ENCODE peak calls at places on chromosomes 11 and 22, in ten cellular contexts. One of them, this sample, is unnamed. For H3K4me1, the result is how much of the 10 kb centered on the place peaks cover.

GRCh38 chr11:112961751-112962747 is 829 bp downstream of the NCAM1 start:
- DNase-seq in kidney: peak
- DNase-seq in uterus: peak
- DNase-seq in esophagus squamous epithelium: no peak
- DNase-seq in transverse colon: peak
- DNase-seq in suprapubic skin: no peak
- DNase-seq in IMR-90: no peak
- DNase-seq in lower lobe of right lung: peak
- DNase-seq in A549: no peak
- DNase-seq in tibial artery: no peak
- DNase-seq in this sample: peak

GRCh38 chr11:133978816-133979215 is 22.0 kb upstream of the IGSF9B start:
- DNase-seq in kidney: no peak
- DNase-seq in uterus: no peak
- DNase-seq in esophagus squamous epithelium: no peak
- DNase-seq in transverse colon: no peak
- DNase-seq in suprapubic skin: no peak
- DNase-seq in IMR-90: peak
- DNase-seq in lower lobe of right lung: no peak
- DNase-seq in A549: no peak
- DNase-seq in tibial artery: no peak
- DNase-seq in this sample: no peak

GRCh38 chr11:44989831-44990566 is 39.3 kb upstream of the TP53I11 start:
- DNase-seq in kidney: no peak
- DNase-seq in uterus: peak
- DNase-seq in esophagus squamous epithelium: no peak
- DNase-seq in transverse colon: no peak
- DNase-seq in suprapubic skin: peak
- DNase-seq in IMR-90: no peak
- DNase-seq in lower lobe of right lung: no peak
- DNase-seq in A549: no peak
- DNase-seq in tibial artery: no peak
- DNase-seq in this sample: peak

GRCh38 chr22:29308148-29308790 is 1.8 kb downstream of the GAS2L1 start:
- DNase-seq in kidney: peak
- DNase-seq in uterus: no peak
- DNase-seq in esophagus squamous epithelium: no peak
- DNase-seq in transverse colon: no peak
- DNase-seq in suprapubic skin: no peak
- DNase-seq in IMR-90: no peak
- DNase-seq in lower lobe of right lung: no peak
- DNase-seq in A549: no peak
- DNase-seq in tibial artery: peak
- DNase-seq in this sample: no peak

GRCh38 chr11:108278546-108278945 is 55.7 kb downstream of the ATM start:
- DNase-seq in kidney: no peak
- DNase-seq in uterus: no peak
- DNase-seq in esophagus squamous epithelium: no peak
- DNase-seq in transverse colon: no peak
- DNase-seq in suprapubic skin: no peak
- DNase-seq in IMR-90: peak
- DNase-seq in lower lobe of right lung: no peak
- DNase-seq in A549: no peak
- DNase-seq in tibial artery: peak
- DNase-seq in this sample: no peak

GRCh38 chr11:70364745-70365535 is 33.4 kb upstream of the CTTN start:
- DNase-seq in kidney: no peak
- DNase-seq in uterus: no peak
- DNase-seq in esophagus squamous epithelium: no peak
- DNase-seq in transverse colon: no peak
- DNase-seq in suprapubic skin: no peak
- DNase-seq in IMR-90: no peak
- DNase-seq in lower lobe of right lung: no peak
- DNase-seq in A549: no peak
- DNase-seq in tibial artery: no peak
- DNase-seq in this sample: no peak

GRCh38 chr22:28514314-28514713 is 165.3 kb downstream of the TTC28 start:
- DNase-seq in kidney: no peak
- DNase-seq in uterus: no peak
- DNase-seq in esophagus squamous epithelium: no peak
- DNase-seq in transverse colon: no peak
- DNase-seq in suprapubic skin: no peak
- DNase-seq in IMR-90: no peak
- DNase-seq in lower lobe of right lung: no peak
- DNase-seq in A549: no peak
- DNase-seq in tibial artery: no peak
- DNase-seq in this sample: no peak

GRCh38 chr11:40293655-40294342 is 1165.7 kb downstream of the LRRC4C start:
- DNase-seq in kidney: peak
- DNase-seq in uterus: peak
- DNase-seq in esophagus squamous epithelium: no peak
- DNase-seq in transverse colon: peak
- DNase-seq in suprapubic skin: peak
- DNase-seq in IMR-90: peak
- DNase-seq in lower lobe of right lung: peak
- DNase-seq in A549: peak
- DNase-seq in tibial artery: peak
- DNase-seq in this sample: peak

GRCh38 chr22:44597616-44598015 is 99.6 kb upstream of the RTL6 start:
- DNase-seq in kidney: no peak
- DNase-seq in uterus: no peak
- DNase-seq in esophagus squamous epithelium: no peak
- DNase-seq in transverse colon: no peak
- DNase-seq in suprapubic skin: no peak
- DNase-seq in IMR-90: peak
- DNase-seq in lower lobe of right lung: no peak
- DNase-seq in A549: no peak
- DNase-seq in tibial artery: no peak
- DNase-seq in this sample: no peak

GRCh38 chr11:102121329-102121728 is 11.1 kb downstream of the YAP1 start:
- DNase-seq in kidney: no peak
- DNase-seq in uterus: no peak
- DNase-seq in esophagus squamous epithelium: no peak
- DNase-seq in transverse colon: no peak
- DNase-seq in suprapubic skin: no peak
- DNase-seq in IMR-90: peak
- DNase-seq in lower lobe of right lung: no peak
- DNase-seq in A549: no peak
- DNase-seq in tibial artery: no peak
- DNase-seq in this sample: no peak

GRCh38 chr11:102118937-102119336 is 8.7 kb downstream of the YAP1 start:
- DNase-seq in kidney: no peak
- DNase-seq in uterus: no peak
- DNase-seq in esophagus squamous epithelium: no peak
- DNase-seq in transverse colon: no peak
- DNase-seq in suprapubic skin: no peak
- DNase-seq in IMR-90: no peak
- DNase-seq in lower lobe of right lung: no peak
- DNase-seq in A549: no peak
- DNase-seq in tibial artery: no peak
- DNase-seq in this sample: no peak

GRCh38 chr11:102120006-102120405 is 9.8 kb downstream of the YAP1 start:
- DNase-seq in kidney: no peak
- DNase-seq in uterus: no peak
- DNase-seq in esophagus squamous epithelium: no peak
- DNase-seq in transverse colon: no peak
- DNase-seq in suprapubic skin: no peak
- DNase-seq in IMR-90: peak
- DNase-seq in lower lobe of right lung: no peak
- DNase-seq in A549: peak
- DNase-seq in tibial artery: no peak
- DNase-seq in this sample: no peak

GRCh38 chr11:102117472-102118113 is 7.3 kb downstream of the YAP1 start:
- DNase-seq in kidney: no peak
- DNase-seq in uterus: no peak
- DNase-seq in esophagus squamous epithelium: no peak
- DNase-seq in transverse colon: no peak
- DNase-seq in suprapubic skin: no peak
- DNase-seq in IMR-90: peak
- DNase-seq in lower lobe of right lung: no peak
- DNase-seq in A549: no peak
- DNase-seq in tibial artery: no peak
- DNase-seq in this sample: no peak

DNA sequence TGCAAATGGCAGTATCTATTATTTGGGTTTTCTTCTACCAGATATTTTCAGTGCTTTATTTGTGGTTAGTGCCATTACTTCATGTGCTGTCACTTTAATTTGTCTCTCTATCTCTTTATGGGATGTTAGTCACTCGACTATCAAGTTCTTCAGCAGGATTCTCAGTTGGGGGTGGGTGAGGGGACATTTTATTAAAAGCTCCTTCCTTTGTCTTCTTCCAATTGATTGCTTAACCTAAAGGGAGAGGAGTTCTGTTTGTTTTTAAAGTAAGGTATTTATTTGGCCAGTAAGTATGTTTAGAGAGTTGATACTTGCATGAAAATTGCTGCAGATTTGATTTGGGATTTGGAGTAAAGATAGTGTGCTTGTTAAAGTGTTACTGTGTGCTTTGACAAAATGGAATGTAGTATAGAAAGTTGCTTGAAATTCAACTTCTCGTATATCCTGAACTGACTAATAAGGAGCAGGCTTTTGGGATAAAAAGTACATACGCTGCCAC is 10.2 kb downstream of the YAP1 start:
- DNase-seq in kidney: no peak
- DNase-seq in uterus: no peak
- DNase-seq in esophagus squamous epithelium: no peak
- DNase-seq in transverse colon: no peak
- DNase-seq in suprapubic skin: no peak
- DNase-seq in IMR-90: peak
- DNase-seq in lower lobe of right lung: no peak
- DNase-seq in A549: peak
- DNase-seq in tibial artery: no peak
- DNase-seq in this sample: no peak
- TF ChIP-seq CTCF in kidney: no peak
- TF ChIP-seq CTCF in uterus: no peak
- TF ChIP-seq CTCF in esophagus squamous epithelium: no peak
- TF ChIP-seq CTCF in transverse colon: no peak
- TF ChIP-seq CTCF in suprapubic skin: no peak
- TF ChIP-seq CTCF in IMR-90: no peak
- TF ChIP-seq CTCF in lower lobe of right lung: no peak
- TF ChIP-seq CTCF in A549: no peak
- TF ChIP-seq CTCF in tibial artery: no peak
- TF ChIP-seq CTCF in this sample: no peak

DNA sequence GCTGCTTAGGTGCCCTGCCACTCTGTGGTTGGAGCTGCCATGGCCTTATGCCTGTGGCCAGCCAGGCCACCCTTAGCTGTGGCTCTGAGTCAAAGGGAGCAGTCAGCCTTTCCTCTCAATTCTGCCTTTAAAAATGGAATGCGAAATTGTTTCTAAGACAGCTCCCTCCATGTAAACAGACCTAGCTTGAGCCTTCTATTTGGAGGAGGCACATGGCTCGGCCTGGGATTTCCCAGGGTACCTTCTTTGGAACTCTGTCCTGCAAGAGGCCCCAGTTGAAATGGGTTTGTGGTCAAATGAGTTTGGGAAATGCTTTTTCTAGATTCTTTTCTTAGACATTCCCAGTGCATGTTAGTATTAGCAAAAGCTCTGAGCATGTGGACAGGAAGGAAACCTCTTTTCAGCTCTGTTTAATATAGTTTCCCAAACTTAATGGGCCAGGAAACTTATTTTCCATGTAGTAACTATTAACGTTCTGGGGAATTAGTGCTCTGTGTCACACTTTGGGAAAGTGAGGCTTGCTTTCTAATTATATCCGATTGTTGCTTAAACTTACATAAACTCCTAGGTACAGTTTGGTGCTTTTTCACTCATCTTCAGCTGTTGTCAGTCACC is 7.8 kb downstream of the PHOX2A start:
- DNase-seq in kidney: no peak
- DNase-seq in uterus: no peak
- DNase-seq in esophagus squamous epithelium: no peak
- DNase-seq in transverse colon: no peak
- DNase-seq in suprapubic skin: no peak
- DNase-seq in IMR-90: peak
- DNase-seq in lower lobe of right lung: no peak
- DNase-seq in A549: no peak
- DNase-seq in tibial artery: no peak
- DNase-seq in this sample: no peak
- H3K4me1 ChIP-seq in kidney: under half
- H3K4me1 ChIP-seq in uterus: under half
- H3K4me1 ChIP-seq in esophagus squamous epithelium: under half
- H3K4me1 ChIP-seq in transverse colon: under half
- H3K4me1 ChIP-seq in suprapubic skin: under half
- H3K4me1 ChIP-seq in IMR-90: under half
- H3K4me1 ChIP-seq in lower lobe of right lung: under half
- H3K4me1 ChIP-seq in A549: under half
- H3K4me1 ChIP-seq in tibial artery: under half
- H3K4me1 ChIP-seq in this sample: half or more

GRCh38 chr22:48649031-48649430 is 1178.6 kb downstream of the BRD1 start:
- DNase-seq in kidney: no peak
- DNase-seq in uterus: no peak
- DNase-seq in esophagus squamous epithelium: no peak
- DNase-seq in transverse colon: no peak
- DNase-seq in suprapubic skin: no peak
- DNase-seq in IMR-90: no peak
- DNase-seq in lower lobe of right lung: no peak
- DNase-seq in A549: no peak
- DNase-seq in tibial artery: no peak
- DNase-seq in this sample: peak
- TF ChIP-seq CTCF in kidney: no peak
- TF ChIP-seq CTCF in uterus: no peak
- TF ChIP-seq CTCF in esophagus squamous epithelium: no peak
- TF ChIP-seq CTCF in transverse colon: no peak
- TF ChIP-seq CTCF in suprapubic skin: no peak
- TF ChIP-seq CTCF in IMR-90: no peak
- TF ChIP-seq CTCF in lower lobe of right lung: no peak
- TF ChIP-seq CTCF in A549: no peak
- TF ChIP-seq CTCF in tibial artery: no peak
- TF ChIP-seq CTCF in this sample: no peak

GRCh38 chr11:12675951-12676711 is 1.9 kb downstream of the TEAD1 start:
- DNase-seq in kidney: no peak
- DNase-seq in uterus: no peak
- DNase-seq in esophagus squamous epithelium: no peak
- DNase-seq in transverse colon: no peak
- DNase-seq in suprapubic skin: no peak
- DNase-seq in IMR-90: peak
- DNase-seq in lower lobe of right lung: no peak
- DNase-seq in A549: no peak
- DNase-seq in tibial artery: no peak
- DNase-seq in this sample: no peak

GRCh38 chr11:12674936-12675696 is 895 bp downstream of the TEAD1 start:
- DNase-seq in kidney: peak
- DNase-seq in uterus: peak
- DNase-seq in esophagus squamous epithelium: no peak
- DNase-seq in transverse colon: no peak
- DNase-seq in suprapubic skin: peak
- DNase-seq in IMR-90: no peak
- DNase-seq in lower lobe of right lung: peak
- DNase-seq in A549: no peak
- DNase-seq in tibial artery: peak
- DNase-seq in this sample: peak

GRCh38 chr11:12673601-12673923 is 659 bp upstream of the TEAD1 start:
- DNase-seq in kidney: no peak
- DNase-seq in uterus: no peak
- DNase-seq in esophagus squamous epithelium: no peak
- DNase-seq in transverse colon: no peak
- DNase-seq in suprapubic skin: no peak
- DNase-seq in IMR-90: no peak
- DNase-seq in lower lobe of right lung: no peak
- DNase-seq in A549: no peak
- DNase-seq in tibial artery: no peak
- DNase-seq in this sample: no peak

GRCh38 chr11:12674571-12674935 is 332 bp downstream of the TEAD1 start:
- DNase-seq in kidney: no peak
- DNase-seq in uterus: no peak
- DNase-seq in esophagus squamous epithelium: no peak
- DNase-seq in transverse colon: peak
- DNase-seq in suprapubic skin: no peak
- DNase-seq in IMR-90: no peak
- DNase-seq in lower lobe of right lung: no peak
- DNase-seq in A549: no peak
- DNase-seq in tibial artery: no peak
- DNase-seq in this sample: no peak

GRCh38 chr11:12673924-12674570 is at the start of gene TEAD1:
- DNase-seq in kidney: peak
- DNase-seq in uterus: peak
- DNase-seq in esophagus squamous epithelium: no peak
- DNase-seq in transverse colon: peak
- DNase-seq in suprapubic skin: peak
- DNase-seq in IMR-90: peak
- DNase-seq in lower lobe of right lung: peak
- DNase-seq in A549: peak
- DNase-seq in tibial artery: peak
- DNase-seq in this sample: peak
- H3K4me1 ChIP-seq in kidney: under half
- H3K4me1 ChIP-seq in uterus: under half
- H3K4me1 ChIP-seq in esophagus squamous epithelium: under half
- H3K4me1 ChIP-seq in transverse colon: under half
- H3K4me1 ChIP-seq in suprapubic skin: under half
- H3K4me1 ChIP-seq in IMR-90: under half
- H3K4me1 ChIP-seq in lower lobe of right lung: under half
- H3K4me1 ChIP-seq in A549: under half
- H3K4me1 ChIP-seq in tibial artery: under half
- H3K4me1 ChIP-seq in this sample: under half

This sample was measured in heart right ventricle.